ENCODE peak calls at places on chromosome 7, in five cellular contexts. One of them, this sample, is unnamed.

GRCh38 chr7:44264221-44264956 is 61.0 kb downstream of the CAMK2B start:
- DNase-seq in CD8-positive, alpha-beta memory T cell: no peak
- DNase-seq in aorta: no peak
- DNase-seq in PC-9: peak; percentile 98
- DNase-seq in astrocyte: no peak
- DNase-seq in this sample: no peak

GRCh38 chr7:55964802-55965470 is 551 bp downstream of the NIPSNAP2 start:
- DNase-seq in CD8-positive, alpha-beta memory T cell: no peak
- DNase-seq in aorta: peak; percentile 89
- DNase-seq in PC-9: peak; percentile 65
- DNase-seq in astrocyte: no peak
- DNase-seq in this sample: no peak

GRCh38 chr7:147103224-147103623 is 986.6 kb downstream of the CNTNAP2 start:
- DNase-seq in CD8-positive, alpha-beta memory T cell: no peak
- DNase-seq in aorta: no peak
- DNase-seq in PC-9: no peak
- DNase-seq in astrocyte: no peak
- DNase-seq in this sample: no peak

GRCh38 chr7:135662123-135662372 is 266 bp upstream of the STMP1 start:
- DNase-seq in CD8-positive, alpha-beta memory T cell: no peak
- DNase-seq in aorta: no peak
- DNase-seq in PC-9: no peak
- DNase-seq in astrocyte: no peak
- DNase-seq in this sample: no peak

GRCh38 chr7:148242271-148242801 is 348.2 kb upstream of the C7orf33 start:
- DNase-seq in CD8-positive, alpha-beta memory T cell: no peak
- DNase-seq in aorta: no peak
- DNase-seq in PC-9: peak; percentile 50
- DNase-seq in astrocyte: peak; percentile 2
- DNase-seq in this sample: no peak

GRCh38 chr7:106216517-106217088 is 68.2 kb downstream of the NAMPT start:
- DNase-seq in CD8-positive, alpha-beta memory T cell: no peak
- DNase-seq in aorta: peak; percentile 51
- DNase-seq in PC-9: peak; percentile 93
- DNase-seq in astrocyte: peak; percentile 94
- DNase-seq in this sample: no peak

GRCh38 chr7:93574646-93575554 is at the start of gene CALCR:
- DNase-seq in CD8-positive, alpha-beta memory T cell: no peak
- DNase-seq in aorta: no peak
- DNase-seq in PC-9: no peak
- DNase-seq in astrocyte: no peak
- DNase-seq in this sample: no peak

GRCh38 chr7:151046603-151047573 is 1.4 kb upstream of the ASIC3 start:
- DNase-seq in CD8-positive, alpha-beta memory T cell: no peak
- DNase-seq in aorta: peak; percentile 77
- DNase-seq in PC-9: peak; percentile 78
- DNase-seq in astrocyte: peak; percentile 57
- DNase-seq in this sample: no peak

DNA sequence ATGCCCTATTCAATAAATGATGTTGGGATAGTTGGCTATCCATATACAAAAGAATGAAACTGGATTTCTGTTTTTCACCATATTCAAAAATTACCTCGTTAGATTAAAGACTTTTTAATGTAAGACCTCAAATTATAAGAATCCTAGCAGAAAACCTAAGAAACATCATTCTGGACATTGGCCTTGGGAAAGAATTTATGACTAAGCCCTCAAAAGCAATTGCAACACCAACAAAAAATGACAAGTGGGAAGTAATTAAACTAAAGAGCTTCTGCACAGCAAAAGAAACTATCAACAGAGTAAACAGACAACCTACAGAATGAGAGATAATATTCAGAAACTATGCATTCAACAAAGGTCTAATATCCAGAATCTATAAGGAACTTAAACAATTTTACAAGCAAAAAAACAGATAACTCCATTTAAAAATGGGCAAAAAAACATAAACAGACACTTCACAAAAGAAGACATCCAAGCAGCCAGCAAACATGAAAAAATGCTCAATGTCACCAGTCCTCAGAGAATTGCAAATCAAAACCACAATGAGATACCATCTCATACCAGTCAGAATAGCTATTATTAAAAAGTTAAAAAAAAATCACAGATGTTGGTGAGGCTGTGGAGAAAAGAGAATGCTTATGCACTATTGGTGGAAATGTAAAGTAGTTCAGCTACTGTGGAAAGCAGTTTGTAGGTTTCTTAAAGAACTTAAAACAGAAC is 309.8 kb downstream of the AHR start:
- DNase-seq in CD8-positive, alpha-beta memory T cell: no peak
- DNase-seq in aorta: no peak
- DNase-seq in PC-9: peak; percentile 85
- DNase-seq in astrocyte: peak; percentile 74
- DNase-seq in this sample: no peak
- H3K9me3 ChIP-seq in CD8-positive, alpha-beta memory T cell: no peaks in the 10 kb centered on the region
- H3K9me3 ChIP-seq in aorta: no peaks in the 10 kb centered on the region
- H3K9me3 ChIP-seq in PC-9: peaks cover 32% of the 10 kb centered on the region
- H3K9me3 ChIP-seq in astrocyte: no peaks in the 10 kb centered on the region
- H3K9me3 ChIP-seq in this sample: no peaks in the 10 kb centered on the region

GRCh38 chr7:98764946-98765345 is 104.9 kb downstream of the TMEM130 start:
- DNase-seq in CD8-positive, alpha-beta memory T cell: no peak
- DNase-seq in aorta: no peak
- DNase-seq in PC-9: no peak
- DNase-seq in astrocyte: no peak
- DNase-seq in this sample: no peak

GRCh38 chr7:98761225-98761624 is 108.6 kb downstream of the TMEM130 start:
- DNase-seq in CD8-positive, alpha-beta memory T cell: no peak
- DNase-seq in aorta: no peak
- DNase-seq in PC-9: peak; percentile 26
- DNase-seq in astrocyte: no peak
- DNase-seq in this sample: no peak

GRCh38 chr7:98758157-98758556 is 111.7 kb downstream of the TMEM130 start:
- DNase-seq in CD8-positive, alpha-beta memory T cell: no peak
- DNase-seq in aorta: no peak
- DNase-seq in PC-9: no peak
- DNase-seq in astrocyte: no peak
- DNase-seq in this sample: no peak

GRCh38 chr7:98760201-98760651 is 109.6 kb downstream of the TMEM130 start:
- DNase-seq in CD8-positive, alpha-beta memory T cell: no peak
- DNase-seq in aorta: peak; percentile 85
- DNase-seq in PC-9: no peak
- DNase-seq in astrocyte: peak; percentile 73
- DNase-seq in this sample: no peak

DNA sequence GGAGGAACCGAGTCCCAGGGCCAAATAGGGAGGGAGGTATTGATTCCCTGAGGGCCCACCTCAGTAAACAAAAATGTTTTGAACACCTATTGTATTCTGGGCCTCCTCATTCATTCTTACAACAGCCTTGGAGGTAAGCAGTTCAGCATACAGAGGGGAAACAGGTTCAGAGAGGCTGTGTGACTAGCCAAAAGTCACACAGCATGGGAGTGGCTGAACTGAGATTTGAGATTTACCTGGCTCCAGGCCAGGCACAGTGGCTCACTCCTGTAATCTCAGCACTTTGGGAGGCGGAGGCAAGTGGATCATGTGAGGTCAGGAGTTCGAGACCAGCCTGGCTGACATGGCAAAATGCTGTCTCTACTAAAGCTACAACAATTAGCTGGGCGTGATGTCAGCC is 107.2 kb downstream of the TMEM130 start:
- DNase-seq in CD8-positive, alpha-beta memory T cell: no peak
- DNase-seq in aorta: no peak
- DNase-seq in PC-9: peak; percentile 34
- DNase-seq in astrocyte: no peak
- DNase-seq in this sample: no peak
- H3K9me3 ChIP-seq in CD8-positive, alpha-beta memory T cell: no peaks in the 10 kb centered on the region
- H3K9me3 ChIP-seq in aorta: no peaks in the 10 kb centered on the region
- H3K9me3 ChIP-seq in PC-9: no peaks in the 10 kb centered on the region
- H3K9me3 ChIP-seq in astrocyte: no peaks in the 10 kb centered on the region
- H3K9me3 ChIP-seq in this sample: no peaks in the 10 kb centered on the region

GRCh38 chr7:63080406-63080805 is 918.2 kb upstream of the ZNF722 start:
- DNase-seq in CD8-positive, alpha-beta memory T cell: no peak
- DNase-seq in aorta: no peak
- DNase-seq in PC-9: no peak
- DNase-seq in astrocyte: no peak
- DNase-seq in this sample: no peak
- H3K9me3 ChIP-seq in CD8-positive, alpha-beta memory T cell: no peaks in the 10 kb centered on the region
- H3K9me3 ChIP-seq in aorta: peaks cover 1% of the 10 kb centered on the region
- H3K9me3 ChIP-seq in PC-9: no peaks in the 10 kb centered on the region
- H3K9me3 ChIP-seq in astrocyte: peaks cover 19% of the 10 kb centered on the region
- H3K9me3 ChIP-seq in this sample: peaks cover 2% of the 10 kb centered on the region

DNA sequence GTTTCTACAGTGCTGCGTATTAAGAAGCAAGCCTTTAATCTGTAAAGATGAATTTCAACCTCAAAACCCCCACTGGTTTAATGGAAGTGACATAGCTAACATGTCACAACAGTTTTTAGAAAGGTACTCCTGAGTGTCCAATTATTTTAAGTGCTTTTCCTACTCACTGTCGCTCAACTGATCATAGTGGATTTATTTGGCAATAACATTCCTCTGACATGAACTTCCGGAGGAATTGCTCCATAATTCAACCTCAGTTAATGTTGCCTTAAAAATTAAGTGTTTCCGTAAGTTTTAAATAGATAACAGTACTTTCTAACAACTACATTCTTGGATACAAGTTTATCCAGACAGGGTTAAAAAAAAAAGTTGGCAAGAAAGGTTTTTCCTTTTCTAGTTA is 57.4 kb downstream of the AGMO start:
- DNase-seq in CD8-positive, alpha-beta memory T cell: no peak
- DNase-seq in aorta: no peak
- DNase-seq in PC-9: no peak
- DNase-seq in astrocyte: no peak
- DNase-seq in this sample: no peak
- H3K9me3 ChIP-seq in CD8-positive, alpha-beta memory T cell: no peaks in the 10 kb centered on the region
- H3K9me3 ChIP-seq in aorta: no peaks in the 10 kb centered on the region
- H3K9me3 ChIP-seq in PC-9: no peaks in the 10 kb centered on the region
- H3K9me3 ChIP-seq in astrocyte: no peaks in the 10 kb centered on the region
- H3K9me3 ChIP-seq in this sample: no peaks in the 10 kb centered on the region

GRCh38 chr7:6691103-6691502 is 15.6 kb downstream of the ZNF12 start:
- DNase-seq in CD8-positive, alpha-beta memory T cell: no peak
- DNase-seq in aorta: no peak
- DNase-seq in PC-9: no peak
- DNase-seq in astrocyte: no peak
- DNase-seq in this sample: no peak

GRCh38 chr7:6691609-6692106 is 15.1 kb downstream of the ZNF12 start:
- DNase-seq in CD8-positive, alpha-beta memory T cell: no peak
- DNase-seq in aorta: no peak
- DNase-seq in PC-9: peak; percentile 50
- DNase-seq in astrocyte: peak; percentile 40
- DNase-seq in this sample: no peak
- H3K9me3 ChIP-seq in CD8-positive, alpha-beta memory T cell: peaks cover 79% of the 10 kb centered on the region
- H3K9me3 ChIP-seq in aorta: peaks cover 30% of the 10 kb centered on the region
- H3K9me3 ChIP-seq in PC-9: peaks cover 99% of the 10 kb centered on the region
- H3K9me3 ChIP-seq in astrocyte: peaks cover 98% of the 10 kb centered on the region
- H3K9me3 ChIP-seq in this sample: peaks cover 50% of the 10 kb centered on the region

GRCh38 chr7:34445653-34446052 is 212.4 kb upstream of the NPSR1 start:
- DNase-seq in CD8-positive, alpha-beta memory T cell: no peak
- DNase-seq in aorta: no peak
- DNase-seq in PC-9: no peak
- DNase-seq in astrocyte: no peak
- DNase-seq in this sample: no peak
- H3K9me3 ChIP-seq in CD8-positive, alpha-beta memory T cell: no peaks in the 10 kb centered on the region
- H3K9me3 ChIP-seq in aorta: peaks cover 2% of the 10 kb centered on the region
- H3K9me3 ChIP-seq in PC-9: no peaks in the 10 kb centered on the region
- H3K9me3 ChIP-seq in astrocyte: no peaks in the 10 kb centered on the region
- H3K9me3 ChIP-seq in this sample: no peaks in the 10 kb centered on the region

DNA sequence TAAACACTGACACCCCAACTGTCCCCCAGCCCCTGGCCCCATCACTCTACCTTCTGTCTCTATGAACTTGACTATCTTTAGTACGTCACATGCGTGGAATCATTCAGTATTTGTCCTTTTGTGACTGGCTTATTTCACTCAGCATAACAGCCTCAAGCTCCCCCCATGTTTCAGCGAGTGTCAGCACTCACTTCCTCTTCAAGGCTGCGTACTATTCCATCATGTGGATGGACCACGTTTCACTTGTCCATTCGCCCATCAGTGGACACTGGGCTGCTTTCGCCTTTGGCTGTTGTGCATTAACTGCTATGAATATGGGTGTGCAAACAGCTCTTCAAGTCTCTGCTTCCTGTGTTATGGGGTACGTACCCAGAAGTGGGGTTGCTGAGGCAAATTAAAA is 100.7 kb downstream of the PTPRN2 start:
- DNase-seq in CD8-positive, alpha-beta memory T cell: no peak
- DNase-seq in aorta: no peak
- DNase-seq in PC-9: no peak
- DNase-seq in astrocyte: no peak
- DNase-seq in this sample: no peak
- H3K9me3 ChIP-seq in CD8-positive, alpha-beta memory T cell: no peaks in the 10 kb centered on the region
- H3K9me3 ChIP-seq in aorta: no peaks in the 10 kb centered on the region
- H3K9me3 ChIP-seq in PC-9: no peaks in the 10 kb centered on the region
- H3K9me3 ChIP-seq in astrocyte: peaks cover 21% of the 10 kb centered on the region
- H3K9me3 ChIP-seq in this sample: no peaks in the 10 kb centered on the region